ENCODE peak calls at places on chromosomes 4 and X, in four cellular contexts. One of them, this sample, is unnamed.
A peak's percentile ranks its signal among the peaks of the same experiment; 100 is the strongest.

GRCh38 chr4:1285790-1286553 is 3.7 kb upstream of the MAEA start:
- DNase-seq in stimulated activated CD4-positive, alpha-beta T cell treated with anti-CD3 and anti-CD28 coated beads, Interleukin-12 subunit alpha, Interleukin-12 subunit beta, amount 100 ng/mL, for 4 hours: no peak
- DNase-seq in T-helper 1 cell: no peak
- DNase-seq in RKO: peak; percentile 40
- DNase-seq in this sample: peak; percentile 68

GRCh38 chr4:166724369-166724768 is 509.9 kb downstream of the SPOCK3 start:
- DNase-seq in stimulated activated CD4-positive, alpha-beta T cell treated with anti-CD3 and anti-CD28 coated beads, Interleukin-12 subunit alpha, Interleukin-12 subunit beta, amount 100 ng/mL, for 4 hours: no peak
- DNase-seq in T-helper 1 cell: no peak
- DNase-seq in RKO: no peak
- DNase-seq in this sample: no peak

GRCh38 chr4:40003986-40004385 is 26.3 kb upstream of the PDS5A start:
- DNase-seq in stimulated activated CD4-positive, alpha-beta T cell treated with anti-CD3 and anti-CD28 coated beads, Interleukin-12 subunit alpha, Interleukin-12 subunit beta, amount 100 ng/mL, for 4 hours: no peak
- DNase-seq in T-helper 1 cell: no peak
- DNase-seq in RKO: peak; percentile 56
- DNase-seq in this sample: no peak

GRCh38 chr4:187780070-187780469 is 215.5 kb upstream of the ZFP42 start:
- DNase-seq in stimulated activated CD4-positive, alpha-beta T cell treated with anti-CD3 and anti-CD28 coated beads, Interleukin-12 subunit alpha, Interleukin-12 subunit beta, amount 100 ng/mL, for 4 hours: no peak
- DNase-seq in T-helper 1 cell: no peak
- DNase-seq in RKO: no peak
- DNase-seq in this sample: no peak

GRCh38 chr4:85151786-85152185 is 185.3 kb upstream of the WDFY3 start:
- DNase-seq in stimulated activated CD4-positive, alpha-beta T cell treated with anti-CD3 and anti-CD28 coated beads, Interleukin-12 subunit alpha, Interleukin-12 subunit beta, amount 100 ng/mL, for 4 hours: no peak
- DNase-seq in T-helper 1 cell: no peak
- DNase-seq in RKO: no peak
- DNase-seq in this sample: no peak

GRCh38 chrX:45145492-45146215 is 55.0 kb downstream of the DIPK2B start:
- DNase-seq in stimulated activated CD4-positive, alpha-beta T cell treated with anti-CD3 and anti-CD28 coated beads, Interleukin-12 subunit alpha, Interleukin-12 subunit beta, amount 100 ng/mL, for 4 hours: no peak
- DNase-seq in T-helper 1 cell: no peak
- DNase-seq in RKO: no peak
- DNase-seq in this sample: no peak

GRCh38 chr4:64001229-64001898 is 407.9 kb downstream of the TECRL start:
- DNase-seq in stimulated activated CD4-positive, alpha-beta T cell treated with anti-CD3 and anti-CD28 coated beads, Interleukin-12 subunit alpha, Interleukin-12 subunit beta, amount 100 ng/mL, for 4 hours: no peak
- DNase-seq in T-helper 1 cell: no peak
- DNase-seq in RKO: no peak
- DNase-seq in this sample: no peak

GRCh38 chr4:151801547-151802516 is 41.0 kb upstream of the GATB start:
- DNase-seq in stimulated activated CD4-positive, alpha-beta T cell treated with anti-CD3 and anti-CD28 coated beads, Interleukin-12 subunit alpha, Interleukin-12 subunit beta, amount 100 ng/mL, for 4 hours: peak; percentile 55
- DNase-seq in T-helper 1 cell: peak; percentile 10
- DNase-seq in RKO: peak; percentile 73
- DNase-seq in this sample: peak; percentile 46

GRCh38 chrX:109186939-109187338 is 294.9 kb downstream of the GUCY2F start:
- DNase-seq in stimulated activated CD4-positive, alpha-beta T cell treated with anti-CD3 and anti-CD28 coated beads, Interleukin-12 subunit alpha, Interleukin-12 subunit beta, amount 100 ng/mL, for 4 hours: no peak
- DNase-seq in T-helper 1 cell: no peak
- DNase-seq in RKO: no peak
- DNase-seq in this sample: no peak

GRCh38 chr4:8205241-8205707 is 6.2 kb downstream of the SH3TC1 start:
- DNase-seq in stimulated activated CD4-positive, alpha-beta T cell treated with anti-CD3 and anti-CD28 coated beads, Interleukin-12 subunit alpha, Interleukin-12 subunit beta, amount 100 ng/mL, for 4 hours: no peak
- DNase-seq in T-helper 1 cell: no peak
- DNase-seq in RKO: no peak
- DNase-seq in this sample: no peak

GRCh38 chrX:13304052-13304451 is 15.8 kb downstream of the ATXN3L start:
- DNase-seq in stimulated activated CD4-positive, alpha-beta T cell treated with anti-CD3 and anti-CD28 coated beads, Interleukin-12 subunit alpha, Interleukin-12 subunit beta, amount 100 ng/mL, for 4 hours: no peak
- DNase-seq in T-helper 1 cell: no peak
- DNase-seq in RKO: no peak
- DNase-seq in this sample: no peak

GRCh38 chr4:76745264-76745663 is 152.7 kb downstream of the SOWAHB start:
- DNase-seq in stimulated activated CD4-positive, alpha-beta T cell treated with anti-CD3 and anti-CD28 coated beads, Interleukin-12 subunit alpha, Interleukin-12 subunit beta, amount 100 ng/mL, for 4 hours: no peak
- DNase-seq in T-helper 1 cell: no peak
- DNase-seq in RKO: no peak
- DNase-seq in this sample: no peak

GRCh38 chrX:42515939-42516338 is 262.0 kb downstream of the PPP1R2C start:
- DNase-seq in stimulated activated CD4-positive, alpha-beta T cell treated with anti-CD3 and anti-CD28 coated beads, Interleukin-12 subunit alpha, Interleukin-12 subunit beta, amount 100 ng/mL, for 4 hours: no peak
- DNase-seq in T-helper 1 cell: no peak
- DNase-seq in RKO: no peak
- DNase-seq in this sample: no peak

This sample was measured in stimulated activated naive CD8-positive, alpha-beta T cell treated with anti-CD3 and anti-CD28 coated beads, Interleukin-15, amount 100 ng/mL, for 72 hours.